ENCODE peak calls at places on chromosomes 4 and X, in four cellular contexts. C, U, V and W are unnamed samples.

GRCh38 chrX:72347366-72347765 is 41.7 kb upstream of the CITED1 start:
- DNase-seq in C (no peak), U (no peak), V (no peak), W (no peak)

GRCh38 chr4:86108152-86108551 is 251.7 kb downstream of the MAPK10 start:
- DNase-seq in C (no peak), U (no peak), V (no peak), W (no peak)

GRCh38 chr4:107870916-107871786 is 46.4 kb downstream of the SGMS2 start:
- DNase-seq in C (peak), U (no peak), V (no peak), W (no peak)

GRCh38 chr4:24794111-24794860 is 1.1 kb upstream of the SOD3 start:
- DNase-seq in C (no peak), U (no peak), V (no peak), W (peak)

GRCh38 chr4:65911720-65912119 is 241.4 kb upstream of the EPHA5 start:
- DNase-seq in C (no peak), U (no peak), V (no peak), W (no peak)

GRCh38 chr4:21769404-21770147 is 179.0 kb downstream of the KCNIP4 start:
- DNase-seq in C (no peak), U (no peak), V (no peak), W (no peak)

GRCh38 chr4:143616771-143617170 is 83.7 kb downstream of the FREM3 start:
- DNase-seq in C (no peak), U (no peak), V (no peak), W (no peak)

GRCh38 chrX:522456-522855 is 108.1 kb upstream of the SHOX start:
- DNase-seq in C (no peak), U (no peak), V (no peak), W (no peak)

GRCh38 chrX:85561216-85561615 is 181.8 kb upstream of the POF1B start:
- DNase-seq in C (no peak), U (no peak), V (no peak), W (no peak)